ENCODE peak calls at places on chromosomes 4 and X, in seven cellular contexts. U is stimulated activated CD8-positive, alpha-beta memory T cell treated with anti-CD3 and anti-CD28 coated beads, Interleukin-2, amount 100 ng/mL, for 48 hours; G is globus pallidus; D is Right ventricle myocardium superior; J is ELR; V is T-helper 2 cell; T is germinal center. Y is an unnamed sample.

GRCh38 chr4:169619518-169619957 is 840 bp upstream of the CLCN3 start:
- DNase-seq in U (no peak), G (peak; percentile 64), D (no peak), J (peak; percentile 66), V (peak; percentile 44), T (peak; percentile 71), Y (peak; percentile 20)

GRCh38 chr4:89283226-89283974 is 24.2 kb downstream of the GPRIN3 start:
- DNase-seq in U (no peak), G (no peak), D (no peak), J (peak; percentile 25), V (peak; percentile 40), T (no peak), Y (no peak)

GRCh38 chr4:140367738-140368137 is 5.7 kb upstream of the SCOC start:
- DNase-seq in U (no peak), G (no peak), D (no peak), J (peak; percentile 71), V (no peak), T (no peak), Y (no peak)

GRCh38 chr4:95181446-95182306 is 367.1 kb downstream of the UNC5C start:
- DNase-seq in U (no peak), G (no peak), D (no peak), J (no peak), V (no peak), T (no peak), Y (no peak)

GRCh38 chr4:15001825-15002658 is at the start of gene CPEB2:
- DNase-seq in U (peak; percentile 87), G (peak; percentile 97), D (peak; percentile 98), J (peak; percentile 90), V (peak; percentile 87), T (peak; percentile 90), Y (peak; percentile 90)

GRCh38 chr4:1855334-1856070 is 454 bp downstream of the LETM1 start:
- DNase-seq in U (no peak), G (no peak), D (peak; percentile 70), J (peak; percentile 34), V (no peak), T (peak; percentile 41), Y (peak; percentile 25)

GRCh38 chr4:185508162-185508561 is 27.1 kb downstream of the PDLIM3 start:
- DNase-seq in U (no peak), G (no peak), D (no peak), J (no peak), V (no peak), T (no peak), Y (no peak)

GRCh38 chrX:78321809-78322208 is 5.6 kb downstream of the CYSLTR1 start:
- DNase-seq in U (no peak), G (peak; percentile 16), D (peak; percentile 42), J (no peak), V (peak; percentile 27), T (peak; percentile 29), Y (no peak)

GRCh38 chrX:100085851-100086250 is 324.2 kb downstream of the PCDH19 start:
- DNase-seq in U (no peak), G (no peak), D (no peak), J (no peak), V (no peak), T (no peak), Y (no peak)

Y was measured in progenitor cell of endocrine pancreas.